ENCODE peak calls at places on chromosomes 16 and 17, in eight cellular contexts. V is psoas muscle, H is mucosa of descending colon, E is endodermal cell, O is cardiac muscle cell, D is HAP-1, Q is thoracic aorta, C is pancreas. R is an unnamed sample. For H3K4me1, the result is how much of the 10 kb centered on the place peaks cover.

GRCh38 chr16:52603015-52603414 is 56.1 kb upstream of the TOX3 start:
- DNase-seq in V (no peak), H (peak), E (no peak), O (no peak), D (no peak), Q (no peak), C (peak), R (no peak)

GRCh38 chr16:72256398-72257048 is 84.6 kb upstream of the PMFBP1 start:
- DNase-seq in V (no peak), H (no peak), E (no peak), O (peak), D (no peak), Q (no peak), C (no peak), R (no peak)

GRCh38 chr16:83307206-83307990 is 500.4 kb upstream of the HSBP1 start:
- DNase-seq in V (no peak), H (no peak), E (no peak), O (no peak), D (no peak), Q (no peak), C (no peak), R (no peak)

GRCh38 chr17:42879596-42879985 is 21.0 kb upstream of the G6PC1 start:
- DNase-seq in V (no peak), H (no peak), E (no peak), O (peak), D (no peak), Q (no peak), C (no peak), R (no peak)

GRCh38 chr16:10514369-10515055 is 65.9 kb downstream of the EMP2 start:
- DNase-seq in V (no peak), H (peak), E (peak), O (peak), D (peak), Q (no peak), C (no peak), R (peak)

GRCh38 chr17:64129765-64130558 is at the start of gene ERN1:
- DNase-seq in V (peak), H (peak), E (peak), O (peak), D (peak), Q (peak), C (peak), R (peak)

GRCh38 chr17:37841232-37841631 is 83.0 kb upstream of the TBC1D3K start:
- DNase-seq in V (no peak), H (no peak), E (no peak), O (no peak), D (no peak), Q (no peak), C (no peak), R (no peak)

GRCh38 chr17:59230765-59231164 is 10.5 kb downstream of the GDPD1 start:
- DNase-seq in V (no peak), H (no peak), E (no peak), O (no peak), D (no peak), Q (no peak), C (no peak), R (no peak)

GRCh38 chr16:88423448-88423850 is 29.6 kb upstream of the ZFPM1 start:
- DNase-seq in V (no peak), H (no peak), E (no peak), O (no peak), D (no peak), Q (no peak), C (no peak), R (no peak)

GRCh38 chr17:56373981-56374380 is 219.5 kb upstream of the NOG start:
- DNase-seq in V (no peak), H (no peak), E (peak), O (no peak), D (no peak), Q (no peak), C (no peak), R (no peak)

GRCh38 chr16:65418435-65418834 is 296.6 kb upstream of the CDH11 start:
- DNase-seq in V (no peak), H (no peak), E (no peak), O (no peak), D (no peak), Q (no peak), C (no peak), R (no peak)

GRCh38 chr16:66511615-66512500 is 38.1 kb downstream of the TK2 start:
- DNase-seq in V (no peak), H (no peak), E (peak), O (peak), D (no peak), Q (no peak), C (no peak), R (peak)

GRCh38 chr16:48284772-48285409 is 37.6 kb upstream of the ABCC11 start:
- DNase-seq in V (no peak), H (no peak), E (no peak), O (no peak), D (no peak), Q (no peak), C (no peak), R (no peak)

GRCh38 chr17:4334776-4335175 is 31.7 kb downstream of the UBE2G1 start:
- DNase-seq in V (no peak), H (no peak), E (no peak), O (no peak), D (no peak), Q (no peak), C (no peak), R (no peak)

GRCh38 chr16:47916266-47916665 is 239.5 kb downstream of the ABCC12 start:
- DNase-seq in V (no peak), H (no peak), E (no peak), O (no peak), D (no peak), Q (no peak), C (no peak), R (no peak)

GRCh38 chr16:75446416-75446815 is 13.1 kb upstream of the CFDP1 start:
- DNase-seq in V (no peak), H (no peak), E (no peak), O (no peak), D (no peak), Q (no peak), C (no peak), R (no peak)

GRCh38 chr17:83077411-83077810 is 2.0 kb upstream of the METRNL start:
- DNase-seq in V (no peak), H (no peak), E (peak), O (no peak), D (no peak), Q (no peak), C (peak), R (no peak)

GRCh38 chr17:67717192-67717623 is 528 bp upstream of the NOL11 start:
- DNase-seq in V (no peak), H (no peak), E (no peak), O (no peak), D (no peak), Q (no peak), C (no peak), R (no peak)

GRCh38 chr17:13228711-13229110 is 210.9 kb upstream of the ELAC2 start:
- DNase-seq in V (no peak), H (no peak), E (no peak), O (no peak), D (no peak), Q (no peak), C (no peak), R (no peak)

GRCh38 chr17:80783461-80783860 is 208.2 kb upstream of the CHMP6 start:
- DNase-seq in V (no peak), H (no peak), E (peak), O (no peak), D (no peak), Q (no peak), C (no peak), R (no peak)

GRCh38 chr17:80781851-80782277 is 209.8 kb upstream of the CHMP6 start:
- DNase-seq in V (no peak), H (no peak), E (peak), O (no peak), D (no peak), Q (no peak), C (no peak), R (no peak)

GRCh38 chr17:80785477-80786178 is 206.0 kb upstream of the CHMP6 start:
- DNase-seq in V (no peak), H (no peak), E (peak), O (no peak), D (no peak), Q (no peak), C (no peak), R (no peak)

GRCh38 chr17:80782536-80783427 is 208.9 kb upstream of the CHMP6 start:
- DNase-seq in V (no peak), H (no peak), E (peak), O (no peak), D (no peak), Q (no peak), C (no peak), R (no peak)

GRCh38 chr17:80783971-80784370 is 207.7 kb upstream of the CHMP6 start:
- DNase-seq in V (no peak), H (no peak), E (peak), O (no peak), D (no peak), Q (no peak), C (no peak), R (no peak)
- H3K4me1 ChIP-seq in V (under half), H (under half), E (under half), O (under half), D (under half), Q (half or more), C (under half), R (under half)

GRCh38 chr17:76271669-76272540 is 6.8 kb downstream of the UBALD2 start:
- DNase-seq in V (peak), H (peak), E (peak), O (peak), D (no peak), Q (no peak), C (peak), R (no peak)
- H3K4me1 ChIP-seq in V (half or more), H (half or more), E (under half), O (under half), D (under half), Q (under half), C (half or more), R (half or more)

GRCh38 chr17:17698371-17698770 is 17.1 kb downstream of the RAI1 start:
- DNase-seq in V (no peak), H (no peak), E (peak), O (no peak), D (no peak), Q (no peak), C (no peak), R (no peak)
- H3K4me1 ChIP-seq in V (half or more), H (half or more), E (under half), O (under half), D (under half), Q (half or more), C (under half), R (half or more)

GRCh38 chr16:85589688-85590505 is 23.2 kb upstream of the GSE1 start:
- DNase-seq in V (no peak), H (no peak), E (no peak), O (no peak), D (no peak), Q (no peak), C (no peak), R (no peak)
- H3K4me1 ChIP-seq in V (under half), H (under half), E (under half), O (under half), D (under half), Q (under half), C (under half), R (under half)

GRCh38 chr17:81129711-81130367 is 35.5 kb upstream of the PVALEF start:
- DNase-seq in V (no peak), H (no peak), E (no peak), O (no peak), D (no peak), Q (no peak), C (no peak), R (no peak)
- H3K4me1 ChIP-seq in V (under half), H (under half), E (under half), O (under half), D (under half), Q (under half), C (under half), R (under half)